ENCODE peak calls at places on chromosome 14, in four cellular contexts. Z is fibroblast of mammary gland, D is GM12878, N is stomach. Q is an unnamed sample.

GRCh38 chr14:91352101-91352500 is 65.5 kb downstream of the CCDC88C start:
- DNase-seq in N (peak), Z (peak), D (no peak), Q (peak)

GRCh38 chr14:81392052-81392451 is 8.1 kb downstream of the STON2 start:
- DNase-seq in D (no peak), Z (no peak), N (no peak), Q (no peak)

GRCh38 chr14:59511916-59512530 is 27.7 kb downstream of the JKAMP start:
- DNase-seq in N (no peak), Z (no peak), D (no peak), Q (no peak)

GRCh38 chr14:94175403-94176146 is 1.5 kb downstream of the PPP4R4 start:
- DNase-seq in D (no peak), Z (no peak), N (no peak), Q (no peak)

GRCh38 chr14:94024549-94024948 is 1.6 kb upstream of the OTUB2 start:
- DNase-seq in N (no peak), D (no peak), Z (no peak), Q (no peak)

GRCh38 chr14:68978550-68978911 is 571 bp downstream of the ACTN1 start:
- DNase-seq in N (peak), D (no peak), Z (no peak), Q (peak)

GRCh38 chr14:88322505-88323085 is 474 bp downstream of the KCNK10 start:
- DNase-seq in N (no peak), D (no peak), Z (no peak), Q (peak)

GRCh38 chr14:21069388-21070082 is 569 bp upstream of the ARHGEF40 start:
- DNase-seq in D (no peak), Z (no peak), N (no peak), Q (peak)

GRCh38 chr14:100410056-100410565 is 87.0 kb downstream of the SLC25A47 start:
- DNase-seq in N (no peak), Z (peak), D (no peak), Q (no peak)

GRCh38 chr14:35556548-35556947 is 22.6 kb downstream of the INSM2 start:
- DNase-seq in Z (no peak), D (no peak), N (no peak), Q (peak)

GRCh38 chr14:37047226-37047625 is 125.2 kb downstream of the SLC25A21 start:
- DNase-seq in D (no peak), Z (no peak), N (no peak), Q (no peak)

GRCh38 chr14:51616724-51617409 is 34.8 kb upstream of the FRMD6 start:
- DNase-seq in D (no peak), Z (peak), N (peak), Q (peak)

GRCh38 chr14:88667555-88668273 is 104.9 kb downstream of the ZC3H14 start:
- DNase-seq in Z (peak), N (peak), D (peak), Q (peak)

GRCh38 chr14:94392510-94392935 is 4.1 kb upstream of the SERPINA1 start:
- DNase-seq in N (no peak), Z (peak), D (peak), Q (peak)

GRCh38 chr14:71244341-71244740 is 337.1 kb downstream of the PCNX1 start:
- DNase-seq in N (no peak), D (no peak), Z (peak), Q (peak)

GRCh38 chr14:51006781-51007211 is 62.5 kb upstream of the PYGL start:
- DNase-seq in Z (peak), N (no peak), D (no peak), Q (peak)

GRCh38 chr14:64337901-64338615 is 43.9 kb upstream of the ESR2 start:
- DNase-seq in N (peak), D (no peak), Z (peak), Q (peak)

GRCh38 chr14:75634848-75635247 is 25.8 kb downstream of the ERG28 start:
- DNase-seq in Z (no peak), D (no peak), N (no peak), Q (no peak)

GRCh38 chr14:68195126-68195525 is 375.5 kb downstream of the RAD51B start:
- DNase-seq in Z (no peak), N (no peak), D (no peak), Q (no peak)

GRCh38 chr14:23300687-23301223 is 1.9 kb downstream of the PPP1R3E start:
- DNase-seq in N (no peak), D (no peak), Z (peak), Q (no peak)

GRCh38 chr14:23301969-23302289 is 730 bp downstream of the PPP1R3E start:
- DNase-seq in N (no peak), Z (no peak), D (no peak), Q (no peak)

GRCh38 chr14:23302290-23303225 is at the start of gene PPP1R3E:
- DNase-seq in N (peak), Z (peak), D (no peak), Q (peak)

GRCh38 chr14:23299986-23300686 is 2.5 kb downstream of the PPP1R3E start:
- DNase-seq in N (no peak), Z (no peak), D (no peak), Q (no peak)

GRCh38 chr14:23301288-23301968 is 1.2 kb downstream of the PPP1R3E start:
- DNase-seq in D (peak), Z (peak), N (peak), Q (peak)
- TF ChIP-seq CTCF in D (peak), Z (peak), N (peak), Q (peak)

GRCh38 chr14:103928011-103928890 is at the start of gene TDRD9:
- DNase-seq in Z (no peak), N (peak), D (no peak), Q (no peak)
- H3K4me3 ChIP-seq in Z (no peak), N (peak), D (no peak), Q (no peak)

DNA sequence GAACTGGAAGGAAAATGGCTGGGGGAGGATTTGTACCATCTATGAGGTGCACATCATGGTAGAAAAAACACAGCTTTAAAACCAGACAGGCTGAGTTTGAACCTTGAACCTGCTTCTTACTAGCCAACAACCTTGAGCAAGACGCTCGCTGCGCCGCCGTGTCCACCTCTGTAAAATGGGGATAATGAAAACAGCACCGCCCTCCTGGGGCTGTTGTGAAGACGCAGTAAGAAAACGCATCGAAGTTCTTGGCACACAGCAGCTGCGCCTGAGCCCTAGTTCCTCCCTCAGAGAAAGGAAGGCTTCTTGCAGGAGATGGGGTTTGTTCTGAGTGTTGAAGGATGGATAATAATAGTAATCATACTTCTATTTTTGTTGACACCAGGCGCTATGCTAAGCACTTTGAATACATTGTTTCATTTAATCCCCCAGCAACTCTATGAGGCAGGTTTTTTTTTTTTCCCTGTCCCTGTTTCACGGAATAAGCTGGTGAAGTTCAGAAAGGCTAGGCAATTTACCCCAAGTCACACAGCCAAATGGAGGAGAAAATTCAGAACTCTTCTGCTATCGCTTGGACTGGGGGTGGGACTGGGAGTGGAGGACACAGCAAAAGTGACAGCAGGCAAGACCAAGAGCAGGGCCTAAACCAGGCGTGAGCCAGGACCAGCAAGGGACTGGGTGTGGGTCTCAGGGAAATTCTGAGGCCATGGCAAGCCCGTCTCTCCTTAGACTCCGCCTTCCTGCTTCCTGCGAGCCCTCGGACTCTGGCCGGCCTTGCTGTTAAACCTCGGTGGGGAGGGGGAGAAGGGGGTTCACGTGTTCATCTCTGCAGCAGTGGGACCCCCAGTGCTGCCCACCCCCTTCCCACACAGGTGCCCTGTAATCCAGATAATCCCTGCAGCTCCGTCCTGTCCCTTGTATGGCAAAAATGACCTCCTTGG is 97.5 kb downstream of the LRRC74A start:
- DNase-seq in N (no peak), D (no peak), Z (no peak), Q (no peak)
- TF ChIP-seq CTCF in N (no peak), D (no peak), Z (no peak), Q (no peak)

DNA sequence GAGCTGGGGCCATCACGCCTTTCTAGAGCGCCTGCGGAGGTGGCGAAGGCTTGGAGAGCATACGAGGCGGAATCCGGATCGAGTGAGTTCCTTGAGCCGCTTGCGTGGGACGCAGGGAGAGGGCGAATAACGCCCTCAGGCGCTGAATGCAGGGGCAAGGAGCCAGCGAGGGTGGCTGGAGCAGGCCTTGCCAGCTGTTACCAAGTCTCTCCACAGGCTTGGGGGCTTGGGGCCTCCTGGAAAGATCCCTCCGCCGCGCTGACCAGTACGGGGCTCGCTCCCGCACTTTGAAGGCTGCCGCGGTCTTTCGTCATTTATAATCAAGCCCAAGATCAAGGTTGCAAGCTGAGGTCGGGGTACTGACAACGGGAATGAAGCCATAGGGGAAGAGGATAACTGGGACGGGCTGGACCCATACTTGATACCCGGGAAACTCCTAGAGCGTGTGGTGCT is 1.2 kb downstream of the FLRT2 start:
- DNase-seq in D (no peak), N (peak), Z (peak), Q (peak)
- H3K4me3 ChIP-seq in D (no peak), N (peak), Z (peak), Q (peak)

GRCh38 chr14:30332374-30332773 is 226.6 kb upstream of the G2E3 start:
- DNase-seq in D (no peak), N (no peak), Z (no peak), Q (no peak)

GRCh38 chr14:30331030-30331429 is 227.9 kb upstream of the G2E3 start:
- DNase-seq in N (no peak), Z (no peak), D (no peak), Q (no peak)

GRCh38 chr14:30333934-30334333 is 225.0 kb upstream of the G2E3 start:
- DNase-seq in Z (peak), N (no peak), D (no peak), Q (peak)

DNA sequence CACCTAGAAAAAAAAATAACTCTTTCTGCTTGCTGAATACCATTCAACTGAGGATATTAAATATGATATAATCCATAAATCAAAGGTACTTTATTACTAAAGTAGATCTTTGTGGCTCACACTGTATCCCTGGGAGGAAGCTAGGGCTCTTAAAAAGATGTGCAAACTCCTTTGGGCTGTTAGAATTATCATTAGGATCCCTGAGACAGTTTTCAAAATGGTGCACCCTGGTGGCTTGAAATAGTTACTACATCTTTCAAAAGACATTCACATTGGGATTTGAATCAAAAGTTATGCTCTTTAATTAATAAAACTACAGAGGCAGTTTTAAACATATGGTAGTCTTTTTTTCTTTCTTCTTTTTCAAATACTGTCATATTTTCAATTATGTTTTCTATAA is 228.5 kb upstream of the G2E3 start:
- DNase-seq in N (no peak), Z (peak), D (no peak), Q (no peak)
- TF ChIP-seq CTCF in N (no peak), Z (peak), D (peak), Q (peak)